ENCODE peak calls at places on chromosome 17, in seven cellular contexts. O is psoas muscle, B is A172, A is ovary, P is GM13976, T is HTR-8/SVneo, M is NCI-H146. U is an unnamed sample.

GRCh38 chr17:77579717-77580116 is 378.8 kb upstream of the TNRC6C start:
- DNase-seq in P (no peak), A (no peak), M (no peak), O (no peak), T (no peak), B (no peak), U (no peak)

GRCh38 chr17:60959011-60959410 is 281.4 kb downstream of the BCAS3 start:
- DNase-seq in T (no peak), B (no peak), P (no peak), A (no peak), M (no peak), O (no peak), U (no peak)

GRCh38 chr17:6608321-6608720 is 32.2 kb downstream of the KIAA0753 start:
- DNase-seq in B (peak), T (no peak), A (no peak), O (no peak), P (no peak), M (no peak), U (peak)

GRCh38 chr17:37642706-37643105 is 540 bp downstream of the DDX52 start:
- DNase-seq in B (peak), M (peak), O (no peak), P (peak), A (no peak), T (no peak), U (no peak)

GRCh38 chr17:39872700-39873099 is 4.7 kb downstream of the ZPBP2 start:
- DNase-seq in O (no peak), B (peak), M (no peak), P (no peak), A (no peak), T (no peak), U (no peak)

GRCh38 chr17:50621562-50621961 is 13.1 kb upstream of the ABCC3 start:
- DNase-seq in O (no peak), T (no peak), A (no peak), M (no peak), B (no peak), P (no peak), U (no peak)

GRCh38 chr17:43456661-43457361 is 27.0 kb upstream of the DHX8 start:
- DNase-seq in T (no peak), O (peak), B (peak), A (no peak), P (no peak), M (peak), U (no peak)

GRCh38 chr17:5516060-5516792 is 29.9 kb downstream of the MIS12 start:
- DNase-seq in P (no peak), B (peak), O (no peak), T (peak), M (no peak), A (no peak), U (peak)

GRCh38 chr17:81387235-81388060 is 7.8 kb upstream of the BAHCC1 start:
- DNase-seq in B (no peak), A (no peak), T (peak), M (peak), O (no peak), P (peak), U (no peak)

GRCh38 chr17:73506470-73507435 is 137.5 kb downstream of the SDK2 start:
- DNase-seq in B (no peak), P (no peak), O (no peak), A (no peak), M (peak), T (no peak), U (no peak)

GRCh38 chr17:76373481-76373825 is 11.0 kb upstream of the SPHK1 start:
- DNase-seq in M (no peak), O (no peak), T (no peak), P (no peak), A (no peak), B (no peak), U (no peak)

GRCh38 chr17:47949197-47949759 is 7.9 kb downstream of the PNPO start:
- DNase-seq in A (peak), B (peak), T (peak), M (peak), O (peak), P (peak), U (peak)

GRCh38 chr17:73393962-73394361 is 82.2 kb upstream of the CDC42EP4 start:
- DNase-seq in O (no peak), A (no peak), P (no peak), M (no peak), T (peak), B (peak), U (peak)

GRCh38 chr17:60351012-60351695 is 40.8 kb downstream of the USP32 start:
- DNase-seq in O (no peak), A (no peak), B (no peak), P (no peak), T (no peak), M (no peak), U (no peak)

GRCh38 chr17:65474658-65475057 is 86.8 kb downstream of the AXIN2 start:
- DNase-seq in O (no peak), P (no peak), T (no peak), M (no peak), B (no peak), A (no peak), U (no peak)

GRCh38 chr17:50174444-50174843 is 8.6 kb downstream of the SGCA start:
- DNase-seq in A (no peak), P (no peak), B (no peak), O (peak), M (no peak), T (no peak), U (no peak)

GRCh38 chr17:61387011-61387410 is 12.6 kb upstream of the TBX2 start:
- DNase-seq in O (no peak), T (no peak), B (no peak), M (no peak), P (no peak), A (no peak), U (no peak)

GRCh38 chr17:20092292-20092867 is 83.2 kb downstream of the SPECC1 start:
- DNase-seq in T (no peak), M (peak), A (no peak), O (no peak), B (no peak), P (no peak), U (no peak)

GRCh38 chr17:74478369-74479100 is 12.1 kb downstream of the CD300A start:
- DNase-seq in A (no peak), P (no peak), B (peak), T (no peak), O (no peak), M (no peak), U (no peak)

GRCh38 chr17:41082565-41083136 is 1.3 kb upstream of the KRTAP4-7 start:
- DNase-seq in O (no peak), A (no peak), P (no peak), T (peak), B (peak), M (no peak), U (no peak)

GRCh38 chr17:28159004-28159403 is 116.5 kb downstream of the NLK start:
- DNase-seq in M (no peak), P (no peak), T (no peak), A (no peak), B (no peak), O (no peak), U (no peak)

U was measured in H54.